ENCODE peak calls at places on chromosomes 16 and 17, in seven cellular contexts. G is B cell, Y is mucosa of descending colon, B is sigmoid colon, K is hepatocyte, D is left ventricle myocardium inferior, E is tibial nerve. Z is an unnamed sample.

GRCh38 chr16:74865922-74866598 is 91.4 kb upstream of the FA2H start:
- DNase-seq in G (no peak), Y (no peak), B (no peak), K (no peak), D (no peak), E (no peak), Z (no peak)

GRCh38 chr16:4733747-4734062 is 366 bp downstream of the ANKS3 start:
- DNase-seq in G (peak), Y (no peak), B (peak), K (peak), D (no peak), E (no peak), Z (no peak)

GRCh38 chr16:626787-627457 is 3.9 kb upstream of the WFIKKN1 start:
- DNase-seq in G (no peak), Y (no peak), B (peak), K (peak), D (no peak), E (no peak), Z (no peak)

GRCh38 chr16:24427840-24428239 is 111.5 kb upstream of the RBBP6 start:
- DNase-seq in G (no peak), Y (no peak), B (no peak), K (no peak), D (no peak), E (no peak), Z (no peak)

GRCh38 chr17:20721151-20721550 is 141.6 kb downstream of the CDRT15L2 start:
- DNase-seq in G (no peak), Y (no peak), B (no peak), K (peak), D (no peak), E (no peak), Z (no peak)

GRCh38 chr16:47359478-47359877 is 101.4 kb downstream of the ITFG1 start:
- DNase-seq in G (no peak), Y (no peak), B (no peak), K (no peak), D (no peak), E (no peak), Z (no peak)

GRCh38 chr17:55693244-55694216 is 29.1 kb downstream of the TMEM100 start:
- DNase-seq in G (no peak), Y (no peak), B (peak), K (peak), D (peak), E (peak), Z (no peak)

GRCh38 chr16:10668322-10669045 is 26.2 kb downstream of the TEKT5 start:
- DNase-seq in G (no peak), Y (no peak), B (no peak), K (peak), D (no peak), E (no peak), Z (no peak)

GRCh38 chr17:9648521-9649110 is 3.3 kb downstream of the USP43 start:
- DNase-seq in G (no peak), Y (no peak), B (no peak), K (no peak), D (no peak), E (no peak), Z (no peak)

GRCh38 chr16:8776193-8776592 is 21.2 kb downstream of the TMEM186 start:
- DNase-seq in G (no peak), Y (no peak), B (no peak), K (no peak), D (no peak), E (no peak), Z (no peak)

GRCh38 chr16:27723711-27724490 is 174.0 kb downstream of the KATNIP start:
- DNase-seq in G (no peak), Y (peak), B (no peak), K (no peak), D (no peak), E (no peak), Z (no peak)

GRCh38 chr17:30021708-30022317 is 80.4 kb downstream of the EFCAB5 start:
- DNase-seq in G (peak), Y (no peak), B (no peak), K (peak), D (no peak), E (no peak), Z (peak)

DNA sequence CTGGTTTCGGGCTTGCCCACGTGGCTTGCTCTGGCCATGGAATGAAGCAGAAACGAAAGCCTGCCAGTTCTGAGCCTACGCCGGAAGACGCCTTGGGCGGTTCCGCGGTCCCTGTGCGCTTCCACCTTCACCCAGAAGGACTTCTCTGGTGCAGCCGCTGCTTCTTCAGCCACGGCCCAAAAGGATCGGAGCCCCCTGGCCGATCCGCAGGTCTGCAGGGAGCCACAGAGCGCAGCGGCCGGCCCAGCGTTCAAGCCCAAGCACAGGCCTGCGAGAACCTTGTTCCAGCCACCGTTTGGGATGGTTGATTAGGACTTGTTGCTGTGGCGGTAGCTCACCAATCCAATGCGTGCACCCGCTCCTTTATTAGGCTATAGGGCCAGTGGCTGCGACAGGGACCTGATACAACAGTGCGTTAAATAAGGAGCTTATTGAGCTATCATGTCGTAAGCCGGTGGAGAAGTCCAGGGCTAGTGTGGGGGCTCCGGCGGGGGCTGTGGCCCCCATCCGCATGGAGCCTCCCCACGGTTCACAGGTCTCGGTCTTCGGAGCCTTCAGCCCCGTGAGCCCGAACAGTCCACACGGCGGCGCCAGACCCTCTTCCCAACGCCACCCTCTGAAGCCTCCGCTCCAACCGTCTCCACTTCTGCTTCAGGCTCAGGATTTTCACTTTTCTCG is 10.2 kb upstream of the MPP2 start:
- DNase-seq in G (peak), Y (peak), B (no peak), K (peak), D (peak), E (no peak), Z (peak)
- TF ChIP-seq CTCF in G (peak), Y (no peak), B (no peak), K (peak), D (peak), E (peak), Z (peak)

GRCh38 chr17:50148226-50149098 is 2.0 kb downstream of the PPP1R9B start:
- DNase-seq in G (peak), Y (peak), B (no peak), K (peak), D (peak), E (no peak), Z (peak)
- TF ChIP-seq CTCF in G (no peak), Y (no peak), B (peak), K (peak), D (no peak), E (no peak), Z (peak)

DNA sequence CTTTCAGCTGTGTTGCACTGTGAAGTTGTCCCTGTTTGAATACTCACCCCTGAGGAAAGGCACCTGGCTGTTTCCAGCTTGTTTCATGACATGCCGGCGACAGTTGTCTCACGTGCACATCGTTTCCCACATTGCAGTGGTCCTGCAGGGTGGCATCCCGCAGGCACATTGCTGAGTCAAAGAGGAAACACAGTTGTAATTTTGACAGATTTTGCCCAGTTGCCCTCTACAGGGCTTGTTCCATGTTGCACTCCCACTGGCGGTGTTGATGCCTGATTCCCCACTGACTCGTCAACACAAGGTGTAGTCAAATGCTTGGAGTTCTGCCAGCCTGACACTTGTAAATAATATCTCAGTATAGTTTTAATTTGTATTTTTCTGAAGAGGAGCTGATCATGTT is 23.8 kb downstream of the EPN2 start:
- DNase-seq in G (no peak), Y (no peak), B (peak), K (no peak), D (no peak), E (no peak), Z (no peak)
- TF ChIP-seq CTCF in G (no peak), Y (no peak), B (peak), K (no peak), D (peak), E (no peak), Z (no peak)

GRCh38 chr16:84414789-84415326 is 46.5 kb downstream of the ATP2C2 start:
- DNase-seq in G (no peak), Y (no peak), B (no peak), K (no peak), D (peak), E (no peak), Z (no peak)

GRCh38 chr16:84413605-84414004 is 45.3 kb downstream of the ATP2C2 start:
- DNase-seq in G (no peak), Y (no peak), B (no peak), K (no peak), D (no peak), E (no peak), Z (no peak)

GRCh38 chr16:84410361-84411138 is 42.2 kb downstream of the ATP2C2 start:
- DNase-seq in G (no peak), Y (no peak), B (no peak), K (no peak), D (no peak), E (no peak), Z (no peak)

GRCh38 chr16:84412262-84412661 is 43.9 kb downstream of the ATP2C2 start:
- DNase-seq in G (no peak), Y (no peak), B (no peak), K (no peak), D (no peak), E (no peak), Z (no peak)

GRCh38 chr16:84411768-84412167 is 43.4 kb downstream of the ATP2C2 start:
- DNase-seq in G (no peak), Y (no peak), B (no peak), K (no peak), D (no peak), E (no peak), Z (no peak)
- TF ChIP-seq CTCF in G (no peak), Y (no peak), B (no peak), K (no peak), D (no peak), E (no peak), Z (no peak)

GRCh38 chr17:33292184-33292980 is 713 bp downstream of the ASIC2 start:
- DNase-seq in G (peak), Y (peak), B (no peak), K (peak), D (no peak), E (no peak), Z (peak)
- TF ChIP-seq CTCF in G (no peak), Y (peak), B (no peak), K (peak), D (peak), E (peak), Z (no peak)